ENCODE peak calls at places on chromosomes 11 and 22, in ten cellular contexts. O, R, Y, Q, K, X, F, P, H and W are unnamed samples. For H3K27me3, the result is how much of the 10 kb centered on the place peaks cover.

GRCh38 chr11:82906236-82906635 is 4.7 kb downstream of the DDIAS start:
- DNase-seq in O (no peak), R (no peak), Y (no peak), Q (no peak), K (no peak), X (no peak), F (no peak), P (peak), H (no peak), W (no peak)

GRCh38 chr22:27588273-27588672 is 213.3 kb downstream of the MN1 start:
- DNase-seq in O (no peak), R (no peak), Y (no peak), Q (no peak), K (no peak), X (no peak), F (no peak), P (no peak), H (peak), W (no peak)

GRCh38 chr11:134119094-134119493 is 50.2 kb downstream of the JAM3 start:
- DNase-seq in O (no peak), R (no peak), Y (no peak), Q (no peak), K (no peak), X (no peak), F (no peak), P (no peak), H (no peak), W (no peak)

GRCh38 chr11:18633256-18634139 is 644 bp downstream of the SPTY2D1 start:
- DNase-seq in O (no peak), R (peak), Y (no peak), Q (no peak), K (no peak), X (no peak), F (no peak), P (no peak), H (no peak), W (no peak)

GRCh38 chr22:49582171-49582570 is 245.5 kb downstream of the BRD1 start:
- DNase-seq in O (no peak), R (no peak), Y (no peak), Q (no peak), K (no peak), X (no peak), F (no peak), P (no peak), H (no peak), W (no peak)

GRCh38 chr22:30397656-30398635 is 1.1 kb downstream of the SEC14L2 start:
- DNase-seq in O (no peak), R (no peak), Y (no peak), Q (no peak), K (no peak), X (no peak), F (no peak), P (no peak), H (no peak), W (no peak)

GRCh38 chr11:70493891-70494290 is 95.6 kb downstream of the CTTN start:
- DNase-seq in O (no peak), R (no peak), Y (no peak), Q (no peak), K (no peak), X (no peak), F (no peak), P (no peak), H (no peak), W (peak)

GRCh38 chr11:34052608-34053160 is 1.2 kb downstream of the CAPRIN1 start:
- DNase-seq in O (no peak), R (peak), Y (peak), Q (peak), K (no peak), X (peak), F (no peak), P (no peak), H (peak), W (peak)

GRCh38 chr11:28490763-28491382 is 382.7 kb downstream of the METTL15 start:
- DNase-seq in O (no peak), R (no peak), Y (no peak), Q (no peak), K (no peak), X (no peak), F (no peak), P (no peak), H (no peak), W (no peak)

GRCh38 chr11:12052676-12053605 is 44.5 kb upstream of the DKK3 start:
- DNase-seq in O (no peak), R (no peak), Y (no peak), Q (no peak), K (no peak), X (no peak), F (no peak), P (no peak), H (no peak), W (no peak)

GRCh38 chr11:129788278-129788677 is 27.4 kb upstream of the TMEM45B start:
- DNase-seq in O (no peak), R (no peak), Y (no peak), Q (no peak), K (no peak), X (no peak), F (no peak), P (no peak), H (no peak), W (no peak)

GRCh38 chr11:96254087-96254486 is 88.9 kb downstream of the MAML2 start:
- DNase-seq in O (no peak), R (no peak), Y (no peak), Q (peak), K (no peak), X (no peak), F (no peak), P (no peak), H (no peak), W (no peak)

GRCh38 chr22:17777005-17777716 is 2.9 kb upstream of the BID start:
- DNase-seq in O (no peak), R (no peak), Y (no peak), Q (peak), K (no peak), X (no peak), F (no peak), P (no peak), H (peak), W (peak)

GRCh38 chr22:42340695-42341383 is 70.4 kb upstream of the TCF20 start:
- DNase-seq in O (no peak), R (no peak), Y (no peak), Q (no peak), K (no peak), X (peak), F (no peak), P (no peak), H (no peak), W (no peak)

GRCh38 chr11:10511046-10511711 is 29.8 kb downstream of the RNF141 start:
- DNase-seq in O (no peak), R (no peak), Y (no peak), Q (no peak), K (no peak), X (peak), F (no peak), P (no peak), H (no peak), W (no peak)

GRCh38 chr11:10809373-10810199 is 860 bp upstream of the EIF4G2 start:
- DNase-seq in O (no peak), R (peak), Y (no peak), Q (peak), K (peak), X (peak), F (no peak), P (peak), H (no peak), W (no peak)

GRCh38 chr11:46039990-46040389 is 81.3 kb downstream of the PHF21A start:
- DNase-seq in O (no peak), R (no peak), Y (no peak), Q (no peak), K (no peak), X (no peak), F (no peak), P (no peak), H (no peak), W (no peak)

GRCh38 chr11:17673951-17674350 is 45.4 kb upstream of the MYOD1 start:
- DNase-seq in O (no peak), R (no peak), Y (no peak), Q (no peak), K (no peak), X (no peak), F (no peak), P (no peak), H (no peak), W (no peak)

GRCh38 chr11:126416542-126417090 is 61.1 kb downstream of the ST3GAL4 start:
- DNase-seq in O (no peak), R (peak), Y (no peak), Q (peak), K (peak), X (peak), F (peak), P (no peak), H (peak), W (peak)

GRCh38 chr11:36372101-36372767 is 76.1 kb downstream of the PRR5L start:
- DNase-seq in O (no peak), R (peak), Y (peak), Q (no peak), K (no peak), X (no peak), F (no peak), P (no peak), H (no peak), W (no peak)

GRCh38 chr11:102912482-102912830 is 37.7 kb upstream of the MMP12 start:
- DNase-seq in O (no peak), R (no peak), Y (no peak), Q (no peak), K (no peak), X (no peak), F (no peak), P (no peak), H (no peak), W (no peak)

GRCh38 chr22:44411226-44412135 is 86.6 kb downstream of the RTL6 start:
- DNase-seq in O (no peak), R (no peak), Y (no peak), Q (no peak), K (no peak), X (no peak), F (no peak), P (no peak), H (no peak), W (peak)

GRCh38 chr11:65280646-65281045 is 18.9 kb downstream of the POLA2 start:
- DNase-seq in O (no peak), R (no peak), Y (no peak), Q (no peak), K (no peak), X (no peak), F (no peak), P (no peak), H (no peak), W (no peak)
- H3K27ac ChIP-seq in O (no peak), R (no peak), Y (peak), Q (peak), K (no peak), X (no peak), F (no peak), P (peak), H (no peak), W (peak)

DNA sequence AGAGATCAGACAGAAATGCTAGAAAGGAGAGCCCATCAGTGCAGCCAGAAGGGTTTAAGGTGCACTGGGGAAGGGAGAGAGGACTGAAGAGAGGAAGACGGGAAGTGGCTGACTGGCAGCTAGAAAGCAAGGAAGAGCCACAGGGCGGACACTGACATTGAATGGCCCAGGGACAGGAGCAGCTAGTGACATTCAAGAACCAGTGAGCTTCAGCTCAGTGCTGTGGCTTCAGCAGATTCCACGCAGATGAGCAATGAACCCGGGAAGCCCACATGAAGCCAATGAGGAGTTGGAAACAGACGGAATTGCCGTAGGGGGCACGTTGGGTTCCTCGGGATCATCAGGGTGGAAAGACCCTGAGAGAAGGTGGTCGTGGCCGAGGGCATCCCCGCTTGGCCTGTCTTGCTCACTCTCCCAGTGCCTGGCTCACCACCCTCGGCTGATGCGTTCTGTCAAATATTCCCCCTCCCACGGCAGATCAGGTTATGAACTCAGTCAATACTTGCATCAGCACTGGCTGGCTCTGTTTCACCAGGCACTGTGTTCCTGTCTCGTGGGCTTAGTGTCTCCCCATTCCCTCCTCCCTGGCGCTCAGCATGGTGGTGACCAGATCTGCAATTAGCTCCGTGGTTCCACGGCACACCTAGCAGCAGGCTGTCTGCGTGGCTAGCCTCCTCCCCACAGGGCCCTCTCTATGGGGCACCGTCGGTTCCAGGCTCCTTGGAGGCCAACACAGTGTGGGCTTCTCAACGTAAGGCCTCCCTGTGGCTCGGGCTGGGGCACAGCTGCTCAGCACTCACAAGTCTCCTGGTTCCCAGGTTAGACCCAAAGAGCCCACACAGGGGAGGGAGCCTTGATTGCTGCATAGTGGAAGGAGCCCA is 145.5 kb downstream of the TRIM29 start:
- DNase-seq in O (no peak), R (no peak), Y (no peak), Q (no peak), K (no peak), X (no peak), F (no peak), P (no peak), H (no peak), W (no peak)
- H3K27me3 ChIP-seq in O (under half), R (under half), Y (half or more), Q (under half), K (under half), X (under half), F (under half), P (under half), H (under half), W (under half)

GRCh38 chr11:73428227-73428626 is 52.0 kb downstream of the RELT start:
- DNase-seq in O (no peak), R (no peak), Y (no peak), Q (no peak), K (no peak), X (no peak), F (no peak), P (no peak), H (no peak), W (no peak)

GRCh38 chr11:73430326-73430725 is 54.1 kb downstream of the RELT start:
- DNase-seq in O (no peak), R (no peak), Y (no peak), Q (no peak), K (no peak), X (no peak), F (no peak), P (no peak), H (no peak), W (no peak)

GRCh38 chr11:73431431-73431830 is 55.2 kb downstream of the RELT start:
- DNase-seq in O (no peak), R (no peak), Y (no peak), Q (no peak), K (no peak), X (no peak), F (no peak), P (no peak), H (no peak), W (no peak)

GRCh38 chr11:73426184-73426845 is 50.1 kb downstream of the RELT start:
- DNase-seq in O (no peak), R (no peak), Y (no peak), Q (no peak), K (no peak), X (no peak), F (no peak), P (no peak), H (no peak), W (no peak)

DNA sequence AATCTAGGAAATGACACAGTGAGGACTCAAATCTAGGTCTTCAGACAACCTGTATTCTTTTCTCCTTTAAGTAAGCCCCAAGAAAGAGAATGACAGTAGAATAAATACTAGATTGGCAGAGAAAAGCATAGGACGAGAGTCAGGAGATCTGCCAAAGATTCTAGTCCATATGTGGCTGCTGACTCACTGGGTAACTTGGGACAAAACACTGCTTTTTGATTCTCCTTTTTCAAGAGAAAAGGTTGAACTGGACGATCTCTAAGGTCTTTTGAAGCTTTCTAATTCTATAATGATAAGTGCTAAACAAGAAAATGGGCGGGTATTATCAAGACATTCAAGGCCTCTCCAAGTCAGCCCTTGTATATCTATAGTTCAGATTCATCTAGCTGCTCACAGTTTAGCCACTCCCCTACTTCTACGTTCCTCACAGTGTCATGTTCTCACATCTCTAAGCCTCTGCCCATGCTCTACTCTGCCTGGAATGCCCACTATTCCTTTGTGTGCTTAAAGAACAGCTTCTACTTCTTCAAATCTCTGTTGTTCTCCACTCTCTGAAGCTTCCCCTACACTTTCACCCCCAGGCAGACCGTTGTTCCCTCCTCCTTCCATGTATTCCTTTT is 53.0 kb downstream of the RELT start:
- DNase-seq in O (no peak), R (no peak), Y (no peak), Q (no peak), K (no peak), X (no peak), F (no peak), P (no peak), H (no peak), W (no peak)
- TF ChIP-seq CTCF in O (no peak), R (no peak), Y (no peak), Q (no peak), K (no peak), X (no peak), F (no peak), P (no peak), H (no peak), W (no peak)

DNA sequence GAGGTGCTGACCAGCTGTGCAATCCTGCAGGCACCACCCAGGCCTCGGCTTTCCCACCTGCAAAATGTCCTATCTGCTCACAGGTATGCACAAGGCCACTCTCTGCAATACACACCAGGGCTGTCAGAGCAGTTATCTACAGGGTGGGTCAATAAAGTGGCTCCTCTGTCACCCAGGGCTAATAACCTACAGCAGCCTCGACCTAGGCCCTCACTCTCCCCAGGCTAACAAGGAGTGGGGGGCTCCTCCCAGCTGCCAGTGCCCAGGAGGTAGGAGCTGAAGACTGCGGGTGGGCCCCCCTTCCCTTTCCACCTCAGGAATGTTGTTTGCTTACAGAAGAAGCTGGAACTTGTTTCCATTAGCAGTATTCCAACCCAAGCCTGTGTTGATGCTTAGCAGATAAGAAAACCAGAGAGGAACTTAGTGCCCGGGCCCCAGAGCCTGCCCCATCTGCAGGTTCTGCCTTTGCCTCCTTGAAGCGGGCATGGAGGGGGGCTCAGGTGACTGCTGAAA is 26.8 kb downstream of the MYH9 start:
- DNase-seq in O (no peak), R (no peak), Y (peak), Q (no peak), K (no peak), X (no peak), F (no peak), P (no peak), H (no peak), W (no peak)
- H3K27ac ChIP-seq in O (peak), R (no peak), Y (peak), Q (peak), K (peak), X (peak), F (peak), P (no peak), H (peak), W (peak)

DNA sequence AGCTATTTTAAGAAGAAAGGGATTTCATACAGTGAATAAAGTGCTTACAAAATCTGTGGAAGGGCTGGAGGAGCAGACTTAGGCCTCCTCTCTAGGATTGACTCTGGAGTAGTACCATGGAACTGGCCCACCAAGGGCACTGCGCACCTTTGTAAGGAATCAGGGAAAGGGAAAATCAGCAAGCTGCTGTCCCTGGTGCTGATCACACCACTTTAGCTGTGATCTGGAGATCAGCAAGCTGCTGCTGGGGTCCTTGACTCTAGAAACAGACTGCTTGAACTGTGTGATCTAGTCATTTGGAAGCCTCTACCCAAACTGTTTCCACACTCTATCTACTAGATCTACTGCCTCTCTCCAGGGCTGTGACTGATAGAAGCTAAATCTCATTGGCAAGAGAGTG is 18.4 kb upstream of the TECTA start:
- DNase-seq in O (no peak), R (no peak), Y (no peak), Q (no peak), K (no peak), X (peak), F (no peak), P (no peak), H (no peak), W (no peak)
- H3K27me3 ChIP-seq in O (under half), R (under half), Y (under half), Q (under half), K (under half), X (under half), F (under half), P (under half), H (under half), W (under half)

DNA sequence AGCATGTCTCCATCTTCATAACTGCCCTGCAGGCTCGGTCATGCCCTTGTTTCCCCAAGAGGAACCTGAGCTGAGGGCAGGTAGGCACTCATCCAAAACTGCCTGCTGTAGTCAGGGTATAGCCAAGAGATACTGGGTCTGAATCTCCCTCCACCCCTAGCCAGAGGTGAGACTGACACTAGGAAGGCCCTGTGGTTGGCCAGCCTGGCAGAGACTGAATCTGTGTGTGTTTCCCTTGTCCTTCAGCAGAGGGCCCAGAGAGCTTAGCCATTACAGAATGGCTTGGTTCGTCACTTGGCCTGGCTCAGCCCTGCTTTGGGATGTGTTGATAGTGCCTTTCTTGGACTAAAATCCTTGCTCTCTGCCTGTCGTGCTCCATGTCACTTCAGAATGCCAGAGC is 79.3 kb upstream of the SUSD2 start:
- DNase-seq in O (no peak), R (no peak), Y (no peak), Q (no peak), K (no peak), X (no peak), F (no peak), P (no peak), H (no peak), W (peak)
- TF ChIP-seq CTCF in O (no peak), R (no peak), Y (no peak), Q (no peak), K (no peak), X (no peak), F (peak), P (no peak), H (no peak), W (no peak)